ENCODE peak calls at places on chromosomes 11 and 22, in nine cellular contexts. Q is HCT116, W is GM23338, S is neural progenitor cell, G is GM23248, K is hepatocyte, P is SK-N-SH, U is MM.1S, O is OCI-LY7. F is an unnamed sample.
A peak's percentile ranks its signal among the peaks of the same experiment; 100 is the strongest.

GRCh38 chr11:68347345-68347744 is 35.0 kb downstream of the LRP5 start:
- DNase-seq in U (no peak), W (no peak), G (no peak), S (no peak), Q (no peak), P (no peak), O (no peak), K (no peak), F (no peak)

GRCh38 chr22:19880786-19881569 is 26.3 kb upstream of the GNB1L start:
- DNase-seq in G (peak; percentile 97), O (no peak), W (peak; percentile 99), Q (peak; percentile 41), K (peak; percentile 90), U (no peak), P (peak; percentile 51), S (peak; percentile 96), F (peak; percentile 96)

GRCh38 chr11:71215372-71215965 is 36.9 kb downstream of the SHANK2 start:
- DNase-seq in G (no peak), O (no peak), P (no peak), K (no peak), W (no peak), Q (no peak), U (no peak), S (no peak), F (no peak)

GRCh38 chr22:43901976-43902643 is 10.3 kb upstream of the PNPLA5 start:
- DNase-seq in P (no peak), O (no peak), W (no peak), Q (no peak), G (peak; percentile 26), S (no peak), K (no peak), U (no peak), F (no peak)

GRCh38 chr22:44738347-44738715 is 14.0 kb upstream of the ARHGAP8 start:
- DNase-seq in U (no peak), P (no peak), Q (no peak), S (no peak), O (no peak), G (peak; percentile 56), W (no peak), K (peak; percentile 90), F (peak; percentile 21)

GRCh38 chr11:46378296-46378695 is 3.2 kb upstream of the MDK start:
- DNase-seq in G (no peak), W (no peak), P (no peak), S (no peak), O (no peak), Q (no peak), K (no peak), U (no peak), F (no peak)

GRCh38 chr22:47444746-47445065 is 682.3 kb downstream of the TBC1D22A start:
- DNase-seq in Q (no peak), G (no peak), S (no peak), K (no peak), U (no peak), W (no peak), O (no peak), P (no peak), F (no peak)

GRCh38 chr22:46011627-46012181 is 34.7 kb upstream of the WNT7B start:
- DNase-seq in G (no peak), P (peak; percentile 17), U (no peak), S (no peak), W (no peak), K (no peak), Q (no peak), O (no peak), F (no peak)

GRCh38 chr11:1907955-1908354 is 11.5 kb upstream of the TNNT3 start:
- DNase-seq in S (no peak), G (no peak), K (no peak), U (no peak), W (no peak), Q (no peak), O (no peak), P (no peak), F (no peak)

GRCh38 chr11:76368497-76368896 is 12.4 kb downstream of the THAP12 start:
- DNase-seq in S (no peak), G (no peak), U (no peak), Q (no peak), P (no peak), O (no peak), W (no peak), K (no peak), F (no peak)

GRCh38 chr11:44285756-44286155 is 24.2 kb downstream of the ALX4 start:
- DNase-seq in U (no peak), K (no peak), G (no peak), O (no peak), P (no peak), Q (no peak), W (peak; percentile 19), S (no peak), F (no peak)

GRCh38 chr11:63512816-63513215 is 6.9 kb downstream of the LGALS12 start:
- DNase-seq in P (no peak), S (no peak), Q (no peak), U (no peak), O (no peak), G (no peak), K (no peak), W (no peak), F (no peak)

GRCh38 chr22:44634426-44635321 is 67.3 kb upstream of the PRR5 start:
- DNase-seq in P (no peak), U (no peak), Q (no peak), G (no peak), O (no peak), S (no peak), W (no peak), K (no peak), F (no peak)

GRCh38 chr11:102806296-102806695 is 8.3 kb upstream of the MMP1 start:
- DNase-seq in S (no peak), W (peak; percentile 45), Q (no peak), K (no peak), U (no peak), G (peak; percentile 14), O (no peak), P (no peak), F (no peak)

GRCh38 chr11:46391578-46392420 is at the start of gene CHRM4:
- DNase-seq in Q (no peak), G (peak; percentile 59), O (no peak), P (peak; percentile 94), U (no peak), K (peak; percentile 76), S (peak; percentile 77), W (peak; percentile 70), F (no peak)

GRCh38 chr22:40746428-40747220 is 67.3 kb downstream of the MCHR1 start:
- DNase-seq in S (no peak), G (peak; percentile 47), K (no peak), U (no peak), Q (no peak), P (no peak), W (no peak), O (no peak), F (no peak)

GRCh38 chr11:68513930-68514487 is 53.5 kb downstream of the PPP6R3 start:
- DNase-seq in Q (no peak), W (no peak), S (no peak), P (no peak), O (no peak), G (no peak), K (no peak), U (no peak), F (no peak)

GRCh38 chr11:88709567-88709966 is 356.2 kb downstream of the GRM5 start:
- DNase-seq in G (peak; percentile 1), K (no peak), Q (no peak), P (no peak), U (no peak), W (peak; percentile 11), S (no peak), O (no peak), F (peak; percentile 87)

GRCh38 chr11:3160252-3161031 is 4.7 kb downstream of the OSBPL5 start:
- DNase-seq in S (peak; percentile 99), P (peak; percentile 86), W (peak; percentile 98), K (peak; percentile 90), Q (peak; percentile 46), G (peak; percentile 95), U (no peak), O (peak; percentile 14), F (no peak)
- TF ChIP-seq EZH2phosphoT487 in S (peak; percentile 15), P (no peak), W (no peak), K (no peak), Q (no peak), G (no peak), U (no peak), O (no peak), F (no peak)

DNA sequence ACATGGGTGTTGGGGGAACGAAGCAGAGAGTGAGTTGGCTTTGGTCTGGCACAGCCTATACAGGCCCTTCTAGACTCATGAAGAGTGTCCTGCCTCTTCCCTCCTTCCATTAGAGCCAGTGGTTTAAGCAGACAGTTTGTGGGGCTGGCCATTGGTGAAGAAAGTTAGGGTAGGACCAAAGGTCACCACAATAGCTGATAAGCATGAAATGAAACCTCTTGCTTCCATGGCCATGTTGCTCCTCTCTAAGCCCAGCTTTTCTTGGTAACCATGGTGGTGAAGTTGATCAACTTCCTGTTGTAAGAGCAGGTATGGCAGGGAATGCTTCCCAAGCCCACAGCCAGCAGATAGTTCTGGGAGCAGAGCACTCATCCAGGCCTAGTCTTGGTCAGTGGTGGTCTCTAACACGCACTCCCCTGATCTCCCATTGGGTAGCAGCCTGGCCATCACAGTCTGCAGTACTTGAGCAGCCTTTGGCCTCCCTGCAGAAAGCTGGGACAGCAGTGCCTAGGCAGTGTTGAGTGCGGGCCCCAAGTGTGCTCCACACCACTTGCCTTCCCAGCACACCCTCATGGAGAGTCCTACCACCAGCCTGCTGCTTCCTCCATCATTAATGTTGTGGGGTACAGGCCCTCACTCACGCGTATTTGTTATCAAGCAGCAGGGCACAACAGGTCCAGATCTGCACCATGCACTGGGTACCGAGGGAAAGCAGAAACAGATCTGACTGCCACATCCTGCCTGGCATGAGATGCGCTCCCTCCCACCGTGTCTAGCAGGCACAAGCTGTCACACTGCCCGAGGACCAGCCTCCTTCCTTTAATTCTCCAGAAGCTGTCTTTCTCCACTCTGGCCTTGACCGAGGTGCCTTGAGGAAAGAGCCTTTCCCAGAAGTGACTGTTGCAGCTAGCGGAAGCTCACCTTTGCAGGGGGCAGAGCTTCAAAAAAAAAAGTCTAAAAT is 65.8 kb upstream of the SUSD2 start:
- DNase-seq in G (no peak), P (no peak), K (no peak), O (no peak), Q (no peak), U (no peak), W (no peak), S (no peak), F (no peak)
- TF ChIP-seq EZH2phosphoT487 in G (no peak), P (no peak), K (no peak), O (no peak), Q (no peak), U (no peak), W (no peak), S (no peak), F (no peak)

GRCh38 chr11:114610984-114611944 is 15.7 kb upstream of the NXPE4 start:
- DNase-seq in O (no peak), U (no peak), K (peak; percentile 5), W (peak; percentile 1), P (no peak), Q (no peak), G (peak; percentile 50), S (no peak), F (no peak)
- TF ChIP-seq EZH2phosphoT487 in O (no peak), U (no peak), K (no peak), W (no peak), P (no peak), Q (no peak), G (no peak), S (no peak), F (no peak)

DNA sequence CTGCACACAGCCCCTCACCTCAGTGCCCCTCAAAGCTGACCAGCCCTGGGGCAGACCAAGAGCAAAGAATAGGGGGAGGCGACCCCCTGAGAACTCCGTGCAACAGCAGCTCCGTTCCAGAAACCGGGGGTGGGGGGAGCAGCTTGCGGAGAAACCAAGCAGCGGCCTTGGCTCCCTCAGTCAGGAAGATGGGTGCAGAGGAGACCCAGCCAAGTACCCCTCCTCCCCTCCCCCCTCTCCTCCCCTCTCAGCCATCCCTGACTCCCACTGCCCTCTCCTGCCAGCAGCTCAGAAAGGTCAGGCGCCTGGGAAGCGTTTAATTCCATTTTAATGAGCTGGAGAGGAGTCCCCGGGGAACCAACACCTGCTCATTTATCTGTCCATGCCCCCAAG is 78.9 kb downstream of the PDE2A start:
- DNase-seq in S (peak; percentile 66), O (no peak), W (peak; percentile 27), Q (no peak), G (no peak), P (no peak), U (no peak), K (no peak), F (no peak)
- TF ChIP-seq EZH2phosphoT487 in S (peak; percentile 30), O (no peak), W (no peak), Q (no peak), G (no peak), P (no peak), U (no peak), K (no peak), F (no peak)